ENCODE peak calls at places on chromosomes 5 and 9, in eight cellular contexts. Q is NCI-H345; G is GM03348; Y is pancreas; R is LHCN-M2; A is activated CD4-positive, alpha-beta memory T cell treated with anti-CD3 and anti-CD28 coated beads for 36 hours; P is HT1080; T is astrocyte of the spinal cord. V is an unnamed sample.

GRCh38 chr9:87035868-87036267 is 88.6 kb upstream of the GAS1 start:
- DNase-seq in R (no peak), A (no peak), G (peak), Q (no peak), P (no peak), T (no peak), Y (no peak), V (no peak)

GRCh38 chr5:154779105-154779504 is 23.9 kb downstream of the LARP1 start:
- DNase-seq in G (peak), A (no peak), P (peak), Y (no peak), Q (no peak), R (peak), T (peak), V (no peak)

GRCh38 chr9:84781431-84781830 is 111.9 kb downstream of the NTRK2 start:
- DNase-seq in Y (no peak), Q (no peak), P (peak), T (peak), R (no peak), G (no peak), A (peak), V (no peak)

GRCh38 chr5:178078197-178078995 is 34.9 kb upstream of the N4BP3 start:
- DNase-seq in R (peak), T (peak), Q (no peak), A (no peak), P (peak), G (peak), Y (no peak), V (no peak)

GRCh38 chr5:55934117-55934613 is 60.6 kb downstream of the IL6ST start:
- DNase-seq in Q (no peak), T (no peak), R (no peak), A (no peak), Y (no peak), G (no peak), P (no peak), V (no peak)

GRCh38 chr9:95770653-95771131 is 104.8 kb upstream of the ERCC6L2 start:
- DNase-seq in Q (no peak), T (no peak), R (no peak), P (no peak), G (no peak), A (no peak), Y (no peak), V (no peak)

GRCh38 chr5:10985711-10986110 is 224.7 kb upstream of the DAP start:
- DNase-seq in A (no peak), Q (no peak), G (no peak), P (no peak), T (no peak), R (no peak), Y (no peak), V (no peak)

GRCh38 chr9:77290373-77290772 is 113.0 kb downstream of the VPS13A start:
- DNase-seq in P (no peak), Y (no peak), G (peak), R (no peak), Q (no peak), T (no peak), A (no peak), V (no peak)

GRCh38 chr9:104374711-104375110 is 129.4 kb upstream of the OR13F1 start:
- DNase-seq in P (no peak), G (no peak), A (no peak), Y (no peak), T (no peak), Q (no peak), R (no peak), V (no peak)

GRCh38 chr5:10682801-10683525 is 78.1 kb downstream of the DAP start:
- DNase-seq in P (no peak), R (no peak), G (no peak), A (no peak), T (no peak), Y (no peak), Q (no peak), V (no peak)

GRCh38 chr5:86837610-86838009 is 219.9 kb downstream of the COX7C start:
- DNase-seq in T (peak), P (no peak), Y (no peak), A (no peak), R (no peak), Q (no peak), G (no peak), V (no peak)

GRCh38 chr5:68406767-68407232 is 191.2 kb downstream of the PIK3R1 start:
- DNase-seq in A (no peak), R (no peak), Y (no peak), T (no peak), Q (no peak), P (no peak), G (no peak), V (no peak)

GRCh38 chr9:3525836-3526165 is at the start of gene RFX3:
- DNase-seq in G (peak), Y (peak), T (peak), Q (peak), A (peak), R (peak), P (peak), V (peak)

GRCh38 chr9:127336708-127337352 is 60.1 kb upstream of the SLC2A8 start:
- DNase-seq in R (peak), Q (no peak), A (no peak), G (peak), T (peak), Y (peak), P (peak), V (no peak)

GRCh38 chr5:75601996-75602395 is 9.3 kb upstream of the ANKDD1B start:
- DNase-seq in Q (no peak), T (no peak), R (no peak), Y (no peak), A (no peak), G (no peak), P (peak), V (no peak)

GRCh38 chr5:67149933-67150523 is 46.6 kb downstream of the CD180 start:
- DNase-seq in G (peak), T (peak), A (no peak), Y (no peak), P (no peak), Q (no peak), R (peak), V (no peak)

GRCh38 chr5:102959055-102959454 is 160.9 kb downstream of the GIN1 start:
- DNase-seq in Q (no peak), P (peak), Y (no peak), R (peak), T (peak), A (no peak), G (peak), V (no peak)

GRCh38 chr9:112520069-112520468 is 33.4 kb downstream of the KIAA1958 start:
- DNase-seq in Y (no peak), P (no peak), T (no peak), G (no peak), A (no peak), Q (no peak), R (no peak), V (no peak)

GRCh38 chr5:174247239-174247638 is 201.7 kb downstream of the NSG2 start:
- DNase-seq in T (no peak), Y (no peak), G (no peak), A (no peak), R (no peak), Q (no peak), P (no peak), V (no peak)

GRCh38 chr5:165185726-165186125 is 1680.3 kb downstream of the MAT2B start:
- DNase-seq in Y (no peak), P (no peak), G (no peak), Q (no peak), R (no peak), A (no peak), T (no peak), V (no peak)

GRCh38 chr9:132078369-132079356 is 1.0 kb downstream of the MED27 start:
- DNase-seq in Q (peak), A (peak), G (peak), Y (no peak), R (peak), P (peak), T (peak), V (no peak)